ENCODE peak calls at places on chromosomes 7 and 10, in nine cellular contexts. F is COLO829; T is astrocyte of the spinal cord; K is upper lobe of right lung; P is tibial nerve; X is CD8-positive, alpha-beta T cell; I is GM04504; N is glutamatergic neuron; Z is ELF-1. A is an unnamed sample.

GRCh38 chr10:125144693-125145623 is 15.4 kb downstream of the CTBP2 start:
- DNase-seq in F (peak), T (no peak), X (no peak), K (no peak), N (no peak), I (no peak), Z (peak), P (no peak), A (no peak)

GRCh38 chr7:43764807-43765491 is 6.5 kb downstream of the BLVRA start:
- DNase-seq in F (no peak), I (no peak), Z (no peak), T (no peak), K (no peak), X (no peak), N (no peak), P (no peak), A (no peak)

GRCh38 chr7:44348851-44349781 is 23.7 kb upstream of the CAMK2B start:
- DNase-seq in F (no peak), I (no peak), T (no peak), Z (no peak), X (no peak), N (peak), K (no peak), P (no peak), A (no peak)

GRCh38 chr7:70134029-70134445 is 535.8 kb downstream of the AUTS2 start:
- DNase-seq in N (peak), P (no peak), T (no peak), Z (no peak), I (no peak), K (no peak), F (no peak), X (no peak), A (no peak)

GRCh38 chr7:118305686-118306085 is 81.2 kb downstream of the ANKRD7 start:
- DNase-seq in X (no peak), I (no peak), K (no peak), Z (no peak), F (no peak), N (no peak), T (peak), P (no peak), A (no peak)

GRCh38 chr10:86206216-86206615 is 160.4 kb downstream of the GRID1 start:
- DNase-seq in F (no peak), P (no peak), K (peak), I (no peak), X (no peak), Z (no peak), N (peak), T (no peak), A (no peak)

GRCh38 chr10:13977861-13978843 is 352.6 kb downstream of the FRMD4A start:
- DNase-seq in Z (no peak), I (peak), X (no peak), F (no peak), T (peak), K (no peak), P (no peak), N (no peak), A (no peak)

GRCh38 chr7:131893627-131894345 is 337.4 kb upstream of the PODXL start:
- DNase-seq in X (no peak), P (no peak), T (peak), N (no peak), Z (no peak), K (no peak), I (peak), F (no peak), A (no peak)

GRCh38 chr10:131180941-131181855 is 130.3 kb downstream of the TCERG1L start:
- DNase-seq in P (no peak), T (no peak), F (no peak), Z (no peak), K (peak), I (no peak), N (no peak), X (no peak), A (no peak)

GRCh38 chr10:21797984-21798765 is 205.4 kb downstream of the DNAJC1 start:
- DNase-seq in I (no peak), Z (no peak), P (no peak), T (no peak), X (no peak), F (no peak), K (no peak), N (no peak), A (no peak)

A was measured in T-helper 9 cell.